ENCODE peak calls at places on chromosomes 5 and 9, in eight cellular contexts. One of them, this sample, is unnamed.

GRCh38 chr5:134133213-134133994 is 18.9 kb downstream of the TCF7 start:
- DNase-seq in progenitor cell of endocrine pancreas: no peak
- DNase-seq in heart right ventricle: no peak
- DNase-seq in heart left ventricle: no peak
- DNase-seq in B cell: no peak
- DNase-seq in kidney epithelial cell: no peak
- DNase-seq in nephron progenitor cell: no peak
- DNase-seq in GM20000: no peak
- DNase-seq in this sample: peak

GRCh38 chr9:31608881-31609280 is 775.6 kb upstream of the ACO1 start:
- DNase-seq in heart left ventricle: no peak
- DNase-seq in B cell: no peak
- DNase-seq in nephron progenitor cell: no peak
- DNase-seq in kidney epithelial cell: no peak
- DNase-seq in progenitor cell of endocrine pancreas: no peak
- DNase-seq in heart right ventricle: no peak
- DNase-seq in GM20000: no peak
- DNase-seq in this sample: no peak

GRCh38 chr9:111851536-111851935 is 45.1 kb upstream of the UGCG start:
- DNase-seq in heart right ventricle: no peak
- DNase-seq in heart left ventricle: no peak
- DNase-seq in nephron progenitor cell: no peak
- DNase-seq in GM20000: no peak
- DNase-seq in B cell: no peak
- DNase-seq in progenitor cell of endocrine pancreas: no peak
- DNase-seq in kidney epithelial cell: no peak
- DNase-seq in this sample: no peak

GRCh38 chr9:25700430-25700829 is 22.2 kb upstream of the TUSC1 start:
- DNase-seq in nephron progenitor cell: no peak
- DNase-seq in progenitor cell of endocrine pancreas: no peak
- DNase-seq in heart right ventricle: no peak
- DNase-seq in B cell: no peak
- DNase-seq in heart left ventricle: no peak
- DNase-seq in kidney epithelial cell: no peak
- DNase-seq in GM20000: no peak
- DNase-seq in this sample: no peak

GRCh38 chr5:96228449-96228848 is 204.6 kb downstream of the PCSK1 start:
- DNase-seq in heart left ventricle: no peak
- DNase-seq in heart right ventricle: no peak
- DNase-seq in progenitor cell of endocrine pancreas: no peak
- DNase-seq in kidney epithelial cell: no peak
- DNase-seq in GM20000: no peak
- DNase-seq in nephron progenitor cell: no peak
- DNase-seq in B cell: no peak
- DNase-seq in this sample: no peak

GRCh38 chr5:120465281-120465961 is 1.3 kb downstream of the PRR16 start:
- DNase-seq in kidney epithelial cell: no peak
- DNase-seq in heart left ventricle: peak
- DNase-seq in progenitor cell of endocrine pancreas: no peak
- DNase-seq in nephron progenitor cell: peak
- DNase-seq in B cell: peak
- DNase-seq in heart right ventricle: peak
- DNase-seq in GM20000: no peak
- DNase-seq in this sample: peak

GRCh38 chr9:111483419-111483861 is 743 bp downstream of the ECPAS start:
- DNase-seq in B cell: peak
- DNase-seq in heart right ventricle: peak
- DNase-seq in progenitor cell of endocrine pancreas: no peak
- DNase-seq in nephron progenitor cell: no peak
- DNase-seq in GM20000: peak
- DNase-seq in heart left ventricle: peak
- DNase-seq in kidney epithelial cell: no peak
- DNase-seq in this sample: peak

GRCh38 chr9:129868571-129869486 is 33.6 kb downstream of the USP20 start:
- DNase-seq in B cell: peak
- DNase-seq in nephron progenitor cell: no peak
- DNase-seq in heart right ventricle: no peak
- DNase-seq in progenitor cell of endocrine pancreas: no peak
- DNase-seq in heart left ventricle: no peak
- DNase-seq in kidney epithelial cell: no peak
- DNase-seq in GM20000: no peak
- DNase-seq in this sample: no peak

GRCh38 chr5:33530183-33530962 is 89.6 kb downstream of the TARS1 start:
- DNase-seq in heart right ventricle: no peak
- DNase-seq in heart left ventricle: no peak
- DNase-seq in nephron progenitor cell: no peak
- DNase-seq in progenitor cell of endocrine pancreas: no peak
- DNase-seq in kidney epithelial cell: no peak
- DNase-seq in B cell: no peak
- DNase-seq in GM20000: no peak
- DNase-seq in this sample: no peak

GRCh38 chr9:77544491-77545000 is 103.6 kb downstream of the GNA14 start:
- DNase-seq in nephron progenitor cell: no peak
- DNase-seq in B cell: no peak
- DNase-seq in heart left ventricle: no peak
- DNase-seq in kidney epithelial cell: no peak
- DNase-seq in progenitor cell of endocrine pancreas: no peak
- DNase-seq in heart right ventricle: no peak
- DNase-seq in GM20000: no peak
- DNase-seq in this sample: no peak

GRCh38 chr9:88773627-88774244 is 217.5 kb upstream of the S1PR3 start:
- DNase-seq in progenitor cell of endocrine pancreas: no peak
- DNase-seq in kidney epithelial cell: no peak
- DNase-seq in GM20000: no peak
- DNase-seq in B cell: no peak
- DNase-seq in heart right ventricle: no peak
- DNase-seq in heart left ventricle: no peak
- DNase-seq in nephron progenitor cell: no peak
- DNase-seq in this sample: no peak

DNA sequence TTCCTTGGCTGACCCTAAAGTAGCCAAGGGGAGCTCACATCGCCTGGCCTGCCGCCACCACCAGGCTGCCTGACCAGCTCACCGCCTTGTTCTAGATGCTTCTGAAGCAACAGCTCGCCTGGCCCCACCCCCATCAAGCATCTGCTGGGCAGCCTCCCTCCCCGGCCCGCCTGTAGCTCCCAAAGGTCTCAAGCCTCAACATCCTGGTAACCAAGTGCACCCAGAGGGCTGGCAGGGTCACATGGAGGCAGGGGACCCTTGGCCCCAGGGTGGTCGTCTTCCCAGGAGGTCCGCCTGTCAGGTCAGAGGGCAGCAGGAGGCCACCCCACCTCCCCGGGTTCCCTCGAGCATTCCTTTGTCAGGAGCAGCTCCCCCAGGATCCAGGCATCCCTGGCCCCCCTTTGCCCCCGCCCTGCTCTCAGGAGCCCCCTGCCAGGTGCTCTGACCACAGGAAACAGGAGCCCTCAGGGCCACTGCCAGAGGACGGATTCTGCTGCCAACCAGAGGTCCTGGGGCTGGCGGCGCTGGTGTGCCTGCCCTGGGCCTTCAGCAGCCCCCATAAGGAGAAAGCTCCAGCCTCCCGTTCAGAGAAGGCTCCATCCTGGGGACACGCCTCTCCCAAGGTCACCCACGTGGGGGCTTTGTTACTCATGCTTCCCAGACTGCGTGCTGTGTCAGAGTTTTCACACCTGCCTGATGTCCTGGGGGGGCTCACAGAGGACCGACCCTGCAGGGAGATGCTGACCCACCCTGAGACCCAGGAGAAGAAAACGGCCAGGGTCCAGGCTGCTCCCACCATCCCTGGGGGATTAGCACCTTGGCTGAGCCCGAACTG is 3.5 kb upstream of the LRRC14B start:
- DNase-seq in heart left ventricle: no peak
- DNase-seq in GM20000: no peak
- DNase-seq in B cell: no peak
- DNase-seq in kidney epithelial cell: no peak
- DNase-seq in progenitor cell of endocrine pancreas: no peak
- DNase-seq in heart right ventricle: no peak
- DNase-seq in nephron progenitor cell: no peak
- DNase-seq in this sample: no peak
- TF ChIP-seq CTCF in heart left ventricle: no peak
- TF ChIP-seq CTCF in GM20000: no peak
- TF ChIP-seq CTCF in B cell: no peak
- TF ChIP-seq CTCF in kidney epithelial cell: no peak
- TF ChIP-seq CTCF in progenitor cell of endocrine pancreas: no peak
- TF ChIP-seq CTCF in heart right ventricle: no peak
- TF ChIP-seq CTCF in nephron progenitor cell: no peak
- TF ChIP-seq CTCF in this sample: no peak

DNA sequence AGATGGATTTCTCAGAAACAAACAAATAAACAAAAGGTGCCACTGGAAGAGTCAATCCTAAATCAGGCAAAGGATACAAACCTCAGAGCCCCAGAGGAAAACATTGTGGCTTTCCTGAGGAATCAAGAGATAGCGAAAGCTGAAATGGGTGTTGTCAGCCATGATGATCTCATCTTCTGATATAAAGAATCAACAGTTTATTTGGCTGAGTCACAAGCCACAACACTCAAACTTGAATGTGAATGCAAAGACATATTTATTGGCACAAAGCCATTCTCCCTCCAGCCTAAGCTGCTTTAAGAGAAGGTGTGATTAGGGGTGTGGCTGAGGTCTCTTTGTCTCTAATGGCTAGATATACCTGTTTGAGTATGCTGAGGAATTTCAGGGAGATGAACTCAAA is 73.3 kb upstream of the NREP start:
- DNase-seq in progenitor cell of endocrine pancreas: no peak
- DNase-seq in kidney epithelial cell: peak
- DNase-seq in B cell: no peak
- DNase-seq in nephron progenitor cell: no peak
- DNase-seq in heart left ventricle: no peak
- DNase-seq in GM20000: no peak
- DNase-seq in heart right ventricle: no peak
- DNase-seq in this sample: no peak
- TF ChIP-seq CTCF in progenitor cell of endocrine pancreas: no peak
- TF ChIP-seq CTCF in kidney epithelial cell: no peak
- TF ChIP-seq CTCF in B cell: no peak
- TF ChIP-seq CTCF in nephron progenitor cell: no peak
- TF ChIP-seq CTCF in heart left ventricle: no peak
- TF ChIP-seq CTCF in GM20000: no peak
- TF ChIP-seq CTCF in heart right ventricle: no peak
- TF ChIP-seq CTCF in this sample: no peak

DNA sequence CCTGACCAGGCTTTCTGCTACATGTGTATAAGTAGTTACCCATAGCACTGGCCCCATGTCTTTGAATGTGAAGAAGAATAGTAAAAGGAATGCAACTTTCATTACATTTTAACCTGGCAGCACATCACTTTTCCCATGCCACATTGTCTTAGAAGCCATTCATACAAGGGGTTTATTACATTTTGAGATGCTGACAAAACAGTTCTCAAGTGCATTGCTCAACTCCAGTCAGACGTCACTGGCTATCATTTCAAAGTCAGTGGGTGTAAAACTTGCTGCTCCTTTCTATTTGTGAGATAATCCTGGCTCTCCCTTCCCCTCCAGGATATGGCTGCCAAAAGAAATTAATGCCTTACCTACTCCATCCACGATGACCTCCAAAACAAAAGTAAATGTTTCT is 97.0 kb upstream of the VCAN start:
- DNase-seq in progenitor cell of endocrine pancreas: no peak
- DNase-seq in kidney epithelial cell: no peak
- DNase-seq in heart left ventricle: peak
- DNase-seq in heart right ventricle: peak
- DNase-seq in GM20000: no peak
- DNase-seq in nephron progenitor cell: no peak
- DNase-seq in B cell: no peak
- DNase-seq in this sample: no peak
- TF ChIP-seq CTCF in progenitor cell of endocrine pancreas: no peak
- TF ChIP-seq CTCF in kidney epithelial cell: no peak
- TF ChIP-seq CTCF in heart left ventricle: no peak
- TF ChIP-seq CTCF in heart right ventricle: no peak
- TF ChIP-seq CTCF in GM20000: no peak
- TF ChIP-seq CTCF in nephron progenitor cell: no peak
- TF ChIP-seq CTCF in B cell: no peak
- TF ChIP-seq CTCF in this sample: no peak

GRCh38 chr9:17742065-17742464 is 163.2 kb downstream of the SH3GL2 start:
- DNase-seq in B cell: no peak
- DNase-seq in heart right ventricle: no peak
- DNase-seq in GM20000: no peak
- DNase-seq in nephron progenitor cell: no peak
- DNase-seq in progenitor cell of endocrine pancreas: no peak
- DNase-seq in heart left ventricle: no peak
- DNase-seq in kidney epithelial cell: no peak
- DNase-seq in this sample: no peak
- TF ChIP-seq CTCF in B cell: no peak
- TF ChIP-seq CTCF in heart right ventricle: no peak
- TF ChIP-seq CTCF in GM20000: no peak
- TF ChIP-seq CTCF in nephron progenitor cell: peak
- TF ChIP-seq CTCF in progenitor cell of endocrine pancreas: no peak
- TF ChIP-seq CTCF in heart left ventricle: no peak
- TF ChIP-seq CTCF in kidney epithelial cell: peak
- TF ChIP-seq CTCF in this sample: peak